ENCODE peak calls at places on chromosomes 13 and 19, in eight cellular contexts. H is left ventricle myocardium inferior, L is endothelial cell, B is thoracic aorta, G is retinal pigment epithelial cell, W is PC-3, Y is A549, M is HFFc6. A is an unnamed sample.

GRCh38 chr13:44431150-44431549 is 57.5 kb downstream of the SERP2 start:
- DNase-seq in H (no peak), L (no peak), B (no peak), G (no peak), W (no peak), Y (no peak), M (no peak), A (no peak)

GRCh38 chr13:94947965-94948371 is 235.6 kb upstream of the SOX21 start:
- DNase-seq in H (no peak), L (no peak), B (no peak), G (no peak), W (no peak), Y (no peak), M (no peak), A (no peak)

GRCh38 chr13:40597735-40598365 is 68.6 kb downstream of the FOXO1 start:
- DNase-seq in H (no peak), L (no peak), B (no peak), G (no peak), W (no peak), Y (no peak), M (no peak), A (no peak)

GRCh38 chr19:19179548-19180441 is 9.7 kb upstream of the MEF2B start:
- DNase-seq in H (no peak), L (no peak), B (no peak), G (no peak), W (no peak), Y (no peak), M (no peak), A (no peak)

GRCh38 chr13:95058680-95059079 is 242.6 kb downstream of the ABCC4 start:
- DNase-seq in H (no peak), L (no peak), B (no peak), G (no peak), W (no peak), Y (no peak), M (no peak), A (no peak)

GRCh38 chr13:112244061-112244460 is 132.1 kb upstream of the SPACA7 start:
- DNase-seq in H (no peak), L (no peak), B (no peak), G (no peak), W (no peak), Y (no peak), M (no peak), A (no peak)

GRCh38 chr13:79060216-79060615 is 345.8 kb downstream of the RBM26 start:
- DNase-seq in H (no peak), L (no peak), B (no peak), G (no peak), W (peak), Y (no peak), M (no peak), A (no peak)

GRCh38 chr13:112725346-112726017 is 35.6 kb downstream of the ATP11A start:
- DNase-seq in H (no peak), L (no peak), B (no peak), G (no peak), W (peak), Y (no peak), M (peak), A (peak)

GRCh38 chr13:99374169-99374991 is 67.2 kb upstream of the GPR183 start:
- DNase-seq in H (no peak), L (no peak), B (no peak), G (no peak), W (no peak), Y (no peak), M (no peak), A (no peak)

GRCh38 chr19:2722541-2723344 is 1.6 kb upstream of the DIRAS1 start:
- DNase-seq in H (peak), L (no peak), B (peak), G (peak), W (peak), Y (peak), M (peak), A (peak)

GRCh38 chr19:8988204-8988603 is 22.0 kb downstream of the MUC16 start:
- DNase-seq in H (no peak), L (no peak), B (no peak), G (no peak), W (peak), Y (peak), M (no peak), A (no peak)

GRCh38 chr19:18391509-18392075 is 5.6 kb downstream of the GDF15 start:
- DNase-seq in H (no peak), L (no peak), B (no peak), G (no peak), W (no peak), Y (no peak), M (no peak), A (no peak)

GRCh38 chr13:25752957-25753540 is 298.8 kb downstream of the SHISA2 start:
- DNase-seq in H (peak), L (no peak), B (peak), G (peak), W (peak), Y (no peak), M (no peak), A (no peak)

GRCh38 chr19:35491838-35492360 is 1.6 kb upstream of the KRTDAP start:
- DNase-seq in H (no peak), L (no peak), B (no peak), G (no peak), W (no peak), Y (no peak), M (no peak), A (no peak)

GRCh38 chr19:7905859-7906258 is 2.2 kb downstream of the MAP2K7 start:
- DNase-seq in H (no peak), L (no peak), B (no peak), G (no peak), W (no peak), Y (no peak), M (no peak), A (no peak)

GRCh38 chr13:79282976-79283375 is 123.1 kb downstream of the RBM26 start:
- DNase-seq in H (no peak), L (no peak), B (no peak), G (no peak), W (peak), Y (no peak), M (no peak), A (no peak)

DNA sequence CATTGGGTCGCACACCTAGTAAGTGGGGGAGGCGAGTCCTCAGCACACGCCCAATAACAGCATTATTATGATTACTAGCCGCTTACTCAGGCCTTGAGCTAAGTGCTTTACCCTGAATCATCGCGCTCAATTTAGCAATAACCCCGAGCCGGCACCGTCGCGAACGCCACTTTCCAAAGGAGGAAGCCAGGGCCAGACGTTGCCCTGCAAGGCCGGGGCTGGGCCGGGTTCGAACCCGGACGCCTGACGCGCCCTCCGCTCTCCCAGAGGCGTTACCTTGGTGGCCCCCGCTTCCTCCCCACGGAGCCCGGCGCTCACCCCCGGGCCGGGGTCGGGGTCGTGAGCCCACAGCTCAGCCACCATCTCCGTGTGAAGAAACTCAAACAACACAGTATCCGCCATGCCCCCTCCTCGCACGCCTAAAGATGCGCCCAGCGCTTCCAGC is at the start of gene TRAPPC6A:
- DNase-seq in H (no peak), L (no peak), B (no peak), G (no peak), W (peak), Y (peak), M (peak), A (no peak)
- TF ChIP-seq CTCF in H (no peak), L (no peak), B (no peak), G (no peak), W (no peak), Y (no peak), M (no peak), A (no peak)

GRCh38 chr13:73422973-73423372 is 364.2 kb downstream of the KLF5 start:
- DNase-seq in H (no peak), L (no peak), B (no peak), G (no peak), W (no peak), Y (no peak), M (no peak), A (no peak)

GRCh38 chr13:73416093-73416492 is 357.3 kb downstream of the KLF5 start:
- DNase-seq in H (no peak), L (no peak), B (no peak), G (no peak), W (no peak), Y (no peak), M (peak), A (no peak)

GRCh38 chr13:73421310-73421912 is 362.6 kb downstream of the KLF5 start:
- DNase-seq in H (no peak), L (no peak), B (no peak), G (no peak), W (peak), Y (no peak), M (peak), A (peak)

GRCh38 chr13:73412933-73413332 is 354.1 kb downstream of the KLF5 start:
- DNase-seq in H (no peak), L (no peak), B (no peak), G (no peak), W (peak), Y (no peak), M (no peak), A (no peak)

GRCh38 chr13:73417012-73417615 is 358.3 kb downstream of the KLF5 start:
- DNase-seq in H (no peak), L (no peak), B (no peak), G (no peak), W (peak), Y (peak), M (no peak), A (no peak)
- TF ChIP-seq CTCF in H (peak), L (no peak), B (no peak), G (peak), W (peak), Y (peak), M (peak), A (peak)

DNA sequence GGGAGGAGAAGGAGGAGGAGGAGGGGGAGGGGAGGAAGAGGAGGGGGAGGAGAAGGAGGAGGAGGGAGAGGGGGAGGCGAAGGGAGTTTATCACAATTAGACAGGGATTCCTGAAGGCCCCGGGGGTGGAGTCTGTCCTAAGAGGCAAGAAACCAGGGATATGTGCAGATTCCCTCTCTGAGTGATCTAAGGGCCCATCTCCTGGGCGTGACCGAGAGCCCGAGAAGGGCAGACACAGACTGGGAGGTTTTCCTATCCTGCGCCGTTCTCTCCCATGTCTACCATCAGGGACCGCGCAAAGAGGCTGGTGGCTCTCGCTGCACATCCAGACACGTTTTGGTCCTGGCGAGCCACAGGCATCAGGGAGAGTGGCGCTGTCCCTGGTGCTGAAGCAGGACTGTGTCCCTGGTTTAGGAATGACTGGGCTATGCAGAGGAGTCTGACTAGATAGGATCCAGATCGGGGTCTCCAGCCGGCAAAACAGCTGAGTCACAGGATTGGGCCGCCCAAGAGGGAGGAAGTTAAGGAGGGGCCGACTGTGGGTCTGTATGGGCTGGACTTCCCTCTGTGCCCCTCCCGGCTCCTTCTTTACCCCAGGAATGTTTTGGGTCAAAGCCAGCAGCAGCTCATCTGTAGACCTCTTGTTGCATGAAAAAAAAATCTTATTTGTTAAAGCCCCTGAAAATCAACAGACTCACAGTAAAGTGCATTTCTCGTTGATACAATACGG is 17.9 kb upstream of the ZNF175 start:
- DNase-seq in H (peak), L (peak), B (no peak), G (no peak), W (peak), Y (peak), M (peak), A (no peak)
- TF ChIP-seq CTCF in H (no peak), L (no peak), B (no peak), G (no peak), W (no peak), Y (no peak), M (no peak), A (no peak)

GRCh38 chr13:27374126-27374613 is 50.2 kb upstream of the GTF3A start:
- DNase-seq in H (no peak), L (no peak), B (no peak), G (no peak), W (peak), Y (no peak), M (no peak), A (no peak)

GRCh38 chr13:27371932-27372331 is 52.5 kb upstream of the GTF3A start:
- DNase-seq in H (no peak), L (no peak), B (no peak), G (no peak), W (no peak), Y (no peak), M (no peak), A (no peak)

GRCh38 chr13:27370305-27370853 is 54.0 kb upstream of the GTF3A start:
- DNase-seq in H (no peak), L (no peak), B (no peak), G (no peak), W (peak), Y (no peak), M (peak), A (no peak)

GRCh38 chr13:27374650-27375049 is 49.8 kb upstream of the GTF3A start:
- DNase-seq in H (peak), L (peak), B (peak), G (no peak), W (peak), Y (peak), M (peak), A (peak)

DNA sequence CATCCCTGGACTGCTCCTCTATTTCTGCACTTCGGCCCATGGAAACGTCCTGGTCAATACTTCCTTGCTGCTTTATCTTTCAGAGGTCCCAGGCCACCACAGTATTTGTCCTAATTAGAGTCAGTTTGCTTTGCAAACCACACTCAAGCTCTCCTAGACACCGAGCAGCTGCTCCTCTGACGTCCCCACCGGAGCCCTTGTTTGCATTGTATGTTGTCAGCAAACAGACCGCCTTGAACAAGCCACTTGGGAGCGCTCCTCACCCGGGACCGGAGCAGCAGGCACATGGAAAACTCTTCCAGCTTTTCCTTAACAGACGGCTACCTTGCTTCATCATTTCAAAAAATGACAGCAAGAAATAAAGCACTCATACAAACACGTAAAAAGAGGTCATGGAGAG is 51.5 kb upstream of the GTF3A start:
- DNase-seq in H (no peak), L (no peak), B (no peak), G (no peak), W (no peak), Y (no peak), M (no peak), A (no peak)
- TF ChIP-seq CTCF in H (no peak), L (no peak), B (no peak), G (no peak), W (no peak), Y (no peak), M (no peak), A (no peak)

GRCh38 chr19:33440241-33440640 is 66.7 kb downstream of the CEBPG start:
- DNase-seq in H (peak), L (no peak), B (no peak), G (no peak), W (no peak), Y (no peak), M (no peak), A (no peak)

GRCh38 chr19:33437351-33438015 is 64.0 kb downstream of the CEBPG start:
- DNase-seq in H (peak), L (no peak), B (no peak), G (no peak), W (no peak), Y (no peak), M (no peak), A (no peak)

GRCh38 chr19:33436360-33437345 is 63.1 kb downstream of the CEBPG start:
- DNase-seq in H (peak), L (no peak), B (no peak), G (no peak), W (no peak), Y (no peak), M (no peak), A (no peak)

GRCh38 chr19:33438987-33439781 is 65.7 kb downstream of the CEBPG start:
- DNase-seq in H (peak), L (no peak), B (no peak), G (no peak), W (no peak), Y (no peak), M (no peak), A (no peak)

GRCh38 chr19:33438016-33438671 is 64.6 kb downstream of the CEBPG start:
- DNase-seq in H (peak), L (peak), B (no peak), G (no peak), W (peak), Y (peak), M (no peak), A (no peak)
- TF ChIP-seq CTCF in H (peak), L (no peak), B (no peak), G (peak), W (peak), Y (no peak), M (peak), A (peak)

GRCh38 chr19:45883881-45884681 is 1.9 kb downstream of the IRF2BP1 start:
- DNase-seq in H (no peak), L (no peak), B (no peak), G (no peak), W (no peak), Y (no peak), M (no peak), A (no peak)

GRCh38 chr19:45882652-45883585 is 3.0 kb downstream of the IRF2BP1 start:
- DNase-seq in H (peak), L (peak), B (no peak), G (peak), W (peak), Y (peak), M (peak), A (no peak)

GRCh38 chr19:45884682-45885555 is 1.0 kb downstream of the IRF2BP1 start:
- DNase-seq in H (no peak), L (no peak), B (no peak), G (no peak), W (no peak), Y (no peak), M (no peak), A (no peak)

GRCh38 chr19:45881909-45882528 is 3.9 kb downstream of the IRF2BP1 start:
- DNase-seq in H (no peak), L (no peak), B (no peak), G (no peak), W (no peak), Y (no peak), M (no peak), A (no peak)

DNA sequence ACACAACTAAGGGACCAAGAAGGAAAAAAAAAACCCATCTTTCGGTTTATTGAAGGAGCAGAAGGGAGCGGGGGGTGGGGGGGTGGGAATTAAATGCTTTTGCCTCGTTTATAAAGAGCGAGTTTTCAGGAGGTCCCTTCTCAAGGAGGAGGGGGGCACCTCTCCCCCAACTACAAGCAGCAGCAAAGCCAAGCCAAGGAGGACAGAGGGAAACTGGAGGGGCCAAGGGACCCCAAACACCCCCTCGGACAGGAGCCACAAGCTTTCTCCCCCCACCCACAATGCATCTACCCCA is 2.4 kb downstream of the IRF2BP1 start:
- DNase-seq in H (no peak), L (no peak), B (no peak), G (no peak), W (no peak), Y (no peak), M (no peak), A (no peak)
- TF ChIP-seq CTCF in H (no peak), L (no peak), B (no peak), G (no peak), W (no peak), Y (peak), M (peak), A (no peak)

DNA sequence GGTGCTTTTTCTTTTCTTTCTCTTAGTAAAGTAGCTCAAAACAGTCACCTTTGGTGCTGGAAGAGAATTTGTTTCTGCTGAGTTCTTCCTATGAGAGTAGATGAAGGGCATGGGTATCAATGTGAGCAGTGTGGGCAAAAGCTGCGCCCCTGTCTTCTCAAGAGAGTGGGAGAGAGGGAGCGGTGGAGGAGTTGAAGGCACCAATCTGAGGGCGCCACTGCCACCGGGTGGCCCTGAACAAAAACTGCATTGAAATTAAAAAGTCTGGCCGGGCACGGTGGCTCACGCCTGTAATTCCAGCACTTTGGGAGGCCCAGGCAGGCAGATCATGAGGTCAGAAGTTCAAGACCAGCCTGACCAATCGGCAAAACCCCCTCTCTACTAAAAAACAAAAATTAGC is 28.7 kb upstream of the EPHX3 start:
- DNase-seq in H (no peak), L (no peak), B (no peak), G (no peak), W (peak), Y (no peak), M (no peak), A (no peak)
- TF ChIP-seq CTCF in H (peak), L (peak), B (peak), G (peak), W (peak), Y (peak), M (peak), A (peak)

A was measured in kidney epithelial cell.